ENCODE peak calls at places on chromosomes 11 and 22, in nine cellular contexts. One of them, this sample, is unnamed. For H3K9me3 and H3K4me1, the result is how much of the 10 kb centered on the place peaks cover.

GRCh38 chr11:617248-617911 is 1.6 kb upstream of the IRF7 start:
- DNase-seq in upper lobe of right lung: no peak
- DNase-seq in cardiac muscle cell: no peak
- DNase-seq in IMR-90: no peak
- DNase-seq in body of pancreas: no peak
- DNase-seq in vagina: no peak
- DNase-seq in CD8-positive, alpha-beta T cell: no peak
- DNase-seq in tibial artery: peak
- DNase-seq in MM.1S: no peak
- DNase-seq in this sample: no peak

GRCh38 chr11:111046291-111046690 is 199.2 kb upstream of the POU2AF2 start:
- DNase-seq in upper lobe of right lung: no peak
- DNase-seq in cardiac muscle cell: no peak
- DNase-seq in IMR-90: peak
- DNase-seq in body of pancreas: no peak
- DNase-seq in vagina: no peak
- DNase-seq in CD8-positive, alpha-beta T cell: no peak
- DNase-seq in tibial artery: no peak
- DNase-seq in MM.1S: no peak
- DNase-seq in this sample: no peak

GRCh38 chr11:90120191-90120590 is 14.3 kb upstream of the NAALAD2 start:
- DNase-seq in upper lobe of right lung: no peak
- DNase-seq in cardiac muscle cell: no peak
- DNase-seq in IMR-90: no peak
- DNase-seq in body of pancreas: no peak
- DNase-seq in vagina: no peak
- DNase-seq in CD8-positive, alpha-beta T cell: no peak
- DNase-seq in tibial artery: no peak
- DNase-seq in MM.1S: no peak
- DNase-seq in this sample: no peak

GRCh38 chr11:82403640-82404305 is 329.9 kb downstream of the FAM181B start:
- DNase-seq in upper lobe of right lung: no peak
- DNase-seq in cardiac muscle cell: no peak
- DNase-seq in IMR-90: no peak
- DNase-seq in body of pancreas: no peak
- DNase-seq in vagina: no peak
- DNase-seq in CD8-positive, alpha-beta T cell: no peak
- DNase-seq in tibial artery: no peak
- DNase-seq in MM.1S: no peak
- DNase-seq in this sample: no peak

GRCh38 chr11:114399903-114400221 is 449 bp downstream of the C11orf71 start:
- DNase-seq in upper lobe of right lung: peak
- DNase-seq in cardiac muscle cell: peak
- DNase-seq in IMR-90: no peak
- DNase-seq in body of pancreas: peak
- DNase-seq in vagina: no peak
- DNase-seq in CD8-positive, alpha-beta T cell: no peak
- DNase-seq in tibial artery: no peak
- DNase-seq in MM.1S: peak
- DNase-seq in this sample: peak

GRCh38 chr11:23570828-23571227 is 710.6 kb upstream of the CCDC179 start:
- DNase-seq in upper lobe of right lung: no peak
- DNase-seq in cardiac muscle cell: no peak
- DNase-seq in IMR-90: peak
- DNase-seq in body of pancreas: no peak
- DNase-seq in vagina: no peak
- DNase-seq in CD8-positive, alpha-beta T cell: no peak
- DNase-seq in tibial artery: no peak
- DNase-seq in MM.1S: no peak
- DNase-seq in this sample: no peak

GRCh38 chr11:870127-870413 is 27.4 kb downstream of the TSPAN4 start:
- DNase-seq in upper lobe of right lung: no peak
- DNase-seq in cardiac muscle cell: no peak
- DNase-seq in IMR-90: no peak
- DNase-seq in body of pancreas: no peak
- DNase-seq in vagina: no peak
- DNase-seq in CD8-positive, alpha-beta T cell: no peak
- DNase-seq in tibial artery: no peak
- DNase-seq in MM.1S: no peak
- DNase-seq in this sample: no peak

GRCh38 chr22:21826204-21826603 is 41.2 kb downstream of the MAPK1 start:
- DNase-seq in upper lobe of right lung: no peak
- DNase-seq in cardiac muscle cell: no peak
- DNase-seq in IMR-90: no peak
- DNase-seq in body of pancreas: no peak
- DNase-seq in vagina: no peak
- DNase-seq in CD8-positive, alpha-beta T cell: no peak
- DNase-seq in tibial artery: no peak
- DNase-seq in MM.1S: no peak
- DNase-seq in this sample: no peak

GRCh38 chr11:10631761-10632160 is 61.8 kb downstream of the IRAG1 start:
- DNase-seq in upper lobe of right lung: no peak
- DNase-seq in cardiac muscle cell: no peak
- DNase-seq in IMR-90: no peak
- DNase-seq in body of pancreas: no peak
- DNase-seq in vagina: peak
- DNase-seq in CD8-positive, alpha-beta T cell: no peak
- DNase-seq in tibial artery: no peak
- DNase-seq in MM.1S: no peak
- DNase-seq in this sample: no peak

GRCh38 chr11:59754494-59754858 is 700 bp upstream of the STX3 start:
- DNase-seq in upper lobe of right lung: no peak
- DNase-seq in cardiac muscle cell: peak
- DNase-seq in IMR-90: peak
- DNase-seq in body of pancreas: peak
- DNase-seq in vagina: no peak
- DNase-seq in CD8-positive, alpha-beta T cell: peak
- DNase-seq in tibial artery: no peak
- DNase-seq in MM.1S: peak
- DNase-seq in this sample: no peak

GRCh38 chr22:40236131-40236665 is 58.5 kb downstream of the TNRC6B start:
- DNase-seq in upper lobe of right lung: no peak
- DNase-seq in cardiac muscle cell: no peak
- DNase-seq in IMR-90: no peak
- DNase-seq in body of pancreas: no peak
- DNase-seq in vagina: no peak
- DNase-seq in CD8-positive, alpha-beta T cell: no peak
- DNase-seq in tibial artery: no peak
- DNase-seq in MM.1S: no peak
- DNase-seq in this sample: no peak

GRCh38 chr11:69052343-69053168 is 3.8 kb downstream of the TPCN2 start:
- DNase-seq in upper lobe of right lung: no peak
- DNase-seq in cardiac muscle cell: no peak
- DNase-seq in IMR-90: no peak
- DNase-seq in body of pancreas: no peak
- DNase-seq in vagina: no peak
- DNase-seq in CD8-positive, alpha-beta T cell: no peak
- DNase-seq in tibial artery: no peak
- DNase-seq in MM.1S: peak
- DNase-seq in this sample: no peak

GRCh38 chr22:43996170-43996980 is 27.7 kb upstream of the PARVB start:
- DNase-seq in upper lobe of right lung: peak
- DNase-seq in cardiac muscle cell: no peak
- DNase-seq in IMR-90: no peak
- DNase-seq in body of pancreas: no peak
- DNase-seq in vagina: no peak
- DNase-seq in CD8-positive, alpha-beta T cell: peak
- DNase-seq in tibial artery: peak
- DNase-seq in MM.1S: peak
- DNase-seq in this sample: no peak

GRCh38 chr11:6876914-6877313 is 489 bp downstream of the OR10A4 start:
- DNase-seq in upper lobe of right lung: no peak
- DNase-seq in cardiac muscle cell: no peak
- DNase-seq in IMR-90: no peak
- DNase-seq in body of pancreas: no peak
- DNase-seq in vagina: no peak
- DNase-seq in CD8-positive, alpha-beta T cell: no peak
- DNase-seq in tibial artery: no peak
- DNase-seq in MM.1S: peak
- DNase-seq in this sample: no peak

GRCh38 chr22:27308513-27308912 is 493.0 kb downstream of the MN1 start:
- DNase-seq in upper lobe of right lung: no peak
- DNase-seq in cardiac muscle cell: no peak
- DNase-seq in IMR-90: no peak
- DNase-seq in body of pancreas: no peak
- DNase-seq in vagina: no peak
- DNase-seq in CD8-positive, alpha-beta T cell: no peak
- DNase-seq in tibial artery: no peak
- DNase-seq in MM.1S: no peak
- DNase-seq in this sample: no peak
- H3K9me3 ChIP-seq in upper lobe of right lung: under half
- H3K9me3 ChIP-seq in cardiac muscle cell: under half
- H3K9me3 ChIP-seq in IMR-90: under half
- H3K9me3 ChIP-seq in body of pancreas: under half
- H3K9me3 ChIP-seq in vagina: under half
- H3K9me3 ChIP-seq in CD8-positive, alpha-beta T cell: under half
- H3K9me3 ChIP-seq in tibial artery: under half
- H3K9me3 ChIP-seq in MM.1S: under half
- H3K9me3 ChIP-seq in this sample: under half

GRCh38 chr11:122308286-122308685 is 192.3 kb upstream of the BLID start:
- DNase-seq in upper lobe of right lung: no peak
- DNase-seq in cardiac muscle cell: no peak
- DNase-seq in IMR-90: no peak
- DNase-seq in body of pancreas: no peak
- DNase-seq in vagina: no peak
- DNase-seq in CD8-positive, alpha-beta T cell: no peak
- DNase-seq in tibial artery: no peak
- DNase-seq in MM.1S: no peak
- DNase-seq in this sample: no peak
- H3K27ac ChIP-seq in upper lobe of right lung: no peak
- H3K27ac ChIP-seq in cardiac muscle cell: no peak
- H3K27ac ChIP-seq in IMR-90: no peak
- H3K27ac ChIP-seq in body of pancreas: no peak
- H3K27ac ChIP-seq in vagina: no peak
- H3K27ac ChIP-seq in CD8-positive, alpha-beta T cell: no peak
- H3K27ac ChIP-seq in tibial artery: no peak
- H3K27ac ChIP-seq in MM.1S: no peak
- H3K27ac ChIP-seq in this sample: no peak

GRCh38 chr22:37056246-37056645 is 4.7 kb downstream of the KCTD17 start:
- DNase-seq in upper lobe of right lung: no peak
- DNase-seq in cardiac muscle cell: no peak
- DNase-seq in IMR-90: no peak
- DNase-seq in body of pancreas: no peak
- DNase-seq in vagina: no peak
- DNase-seq in CD8-positive, alpha-beta T cell: no peak
- DNase-seq in tibial artery: no peak
- DNase-seq in MM.1S: no peak
- DNase-seq in this sample: no peak
- H3K4me1 ChIP-seq in upper lobe of right lung: under half
- H3K4me1 ChIP-seq in cardiac muscle cell: under half
- H3K4me1 ChIP-seq in IMR-90: under half
- H3K4me1 ChIP-seq in body of pancreas: under half
- H3K4me1 ChIP-seq in vagina: under half
- H3K4me1 ChIP-seq in CD8-positive, alpha-beta T cell: under half
- H3K4me1 ChIP-seq in tibial artery: under half
- H3K4me1 ChIP-seq in MM.1S: under half
- H3K4me1 ChIP-seq in this sample: under half

DNA sequence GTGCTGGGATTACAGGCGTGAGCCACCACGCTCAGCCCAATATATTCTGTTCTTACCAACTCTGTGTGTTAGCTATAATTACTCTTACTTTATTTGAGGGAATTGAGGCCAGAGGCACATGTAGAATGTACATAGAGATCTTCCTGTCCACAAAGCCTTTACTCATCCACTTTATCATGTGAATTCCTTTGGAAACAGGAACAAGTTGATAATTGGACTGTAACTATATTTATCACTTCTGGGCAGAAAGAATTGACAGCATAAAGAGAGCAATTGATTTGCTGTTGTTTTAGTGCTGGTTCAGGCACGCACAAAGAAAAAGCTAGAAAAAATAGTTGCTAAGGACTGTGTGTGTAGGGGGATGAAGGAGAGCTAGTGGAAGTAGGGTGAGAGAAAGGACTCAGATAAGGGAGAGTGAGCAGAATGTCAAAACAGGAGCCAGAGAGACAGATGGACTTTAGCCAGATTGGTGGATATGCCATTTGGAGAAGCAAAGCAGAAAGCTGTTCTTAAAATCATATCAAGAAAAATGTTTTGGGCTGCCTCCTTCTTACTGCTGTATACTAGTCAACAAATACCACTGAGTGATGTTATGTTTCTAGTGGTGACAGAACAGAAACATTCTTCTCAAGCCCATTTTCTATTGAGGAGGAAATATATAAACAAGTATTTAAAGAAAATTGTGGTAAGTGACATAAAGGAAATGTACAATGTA is 929.7 kb upstream of the CNTN5 start:
- DNase-seq in upper lobe of right lung: no peak
- DNase-seq in cardiac muscle cell: peak
- DNase-seq in IMR-90: no peak
- DNase-seq in body of pancreas: no peak
- DNase-seq in vagina: no peak
- DNase-seq in CD8-positive, alpha-beta T cell: no peak
- DNase-seq in tibial artery: no peak
- DNase-seq in MM.1S: no peak
- DNase-seq in this sample: no peak
- H3K9me3 ChIP-seq in upper lobe of right lung: under half
- H3K9me3 ChIP-seq in cardiac muscle cell: under half
- H3K9me3 ChIP-seq in IMR-90: under half
- H3K9me3 ChIP-seq in body of pancreas: under half
- H3K9me3 ChIP-seq in vagina: under half
- H3K9me3 ChIP-seq in CD8-positive, alpha-beta T cell: under half
- H3K9me3 ChIP-seq in tibial artery: under half
- H3K9me3 ChIP-seq in MM.1S: under half
- H3K9me3 ChIP-seq in this sample: under half

GRCh38 chr22:41249442-41249841 is 8.7 kb upstream of the CHADL start:
- DNase-seq in upper lobe of right lung: no peak
- DNase-seq in cardiac muscle cell: no peak
- DNase-seq in IMR-90: no peak
- DNase-seq in body of pancreas: no peak
- DNase-seq in vagina: no peak
- DNase-seq in CD8-positive, alpha-beta T cell: no peak
- DNase-seq in tibial artery: no peak
- DNase-seq in MM.1S: no peak
- DNase-seq in this sample: no peak
- H3K27ac ChIP-seq in upper lobe of right lung: no peak
- H3K27ac ChIP-seq in cardiac muscle cell: no peak
- H3K27ac ChIP-seq in IMR-90: no peak
- H3K27ac ChIP-seq in body of pancreas: no peak
- H3K27ac ChIP-seq in vagina: no peak
- H3K27ac ChIP-seq in CD8-positive, alpha-beta T cell: no peak
- H3K27ac ChIP-seq in tibial artery: no peak
- H3K27ac ChIP-seq in MM.1S: no peak
- H3K27ac ChIP-seq in this sample: no peak

DNA sequence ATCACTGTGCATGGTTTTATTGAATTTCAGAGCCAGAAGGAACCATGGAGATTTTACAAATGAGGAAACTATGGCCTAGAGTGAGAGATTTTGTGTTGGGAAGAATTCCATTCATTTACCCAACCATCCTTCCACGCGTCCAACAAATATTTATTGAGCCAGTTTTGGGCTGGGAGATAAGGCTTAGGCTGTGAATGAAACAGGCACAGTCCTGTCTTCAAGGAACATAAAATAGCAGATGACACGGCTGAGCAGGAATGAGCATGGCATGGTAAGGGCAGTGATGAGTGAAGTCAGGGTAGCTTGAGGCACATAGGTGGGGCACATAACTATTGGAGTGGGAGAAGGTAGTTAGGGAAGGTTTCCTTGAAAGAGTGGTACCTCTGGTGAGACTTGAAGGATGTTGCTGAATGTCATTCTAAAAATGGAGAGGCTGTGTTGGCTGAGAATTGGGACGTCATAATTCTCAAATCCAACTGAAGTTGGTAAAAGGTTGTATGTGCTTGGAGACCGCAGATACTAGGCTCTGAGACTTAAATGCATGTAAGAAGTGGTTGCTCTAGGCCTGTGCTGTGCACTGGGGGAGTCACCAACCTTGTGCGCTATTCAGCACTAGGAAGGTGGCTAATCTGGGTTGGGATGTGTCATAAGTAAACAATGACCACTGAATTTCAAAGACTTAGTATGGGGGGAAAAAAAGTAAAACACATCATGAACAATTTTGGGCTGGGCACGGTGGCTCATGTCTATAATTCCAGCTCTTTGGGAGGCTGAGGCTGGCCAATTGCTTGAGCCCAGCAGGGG is 51.8 kb downstream of the TEAD1 start:
- DNase-seq in upper lobe of right lung: no peak
- DNase-seq in cardiac muscle cell: no peak
- DNase-seq in IMR-90: peak
- DNase-seq in body of pancreas: no peak
- DNase-seq in vagina: no peak
- DNase-seq in CD8-positive, alpha-beta T cell: no peak
- DNase-seq in tibial artery: no peak
- DNase-seq in MM.1S: no peak
- DNase-seq in this sample: no peak
- H3K4me1 ChIP-seq in upper lobe of right lung: under half
- H3K4me1 ChIP-seq in cardiac muscle cell: under half
- H3K4me1 ChIP-seq in IMR-90: half or more
- H3K4me1 ChIP-seq in body of pancreas: under half
- H3K4me1 ChIP-seq in vagina: half or more
- H3K4me1 ChIP-seq in CD8-positive, alpha-beta T cell: under half
- H3K4me1 ChIP-seq in tibial artery: under half
- H3K4me1 ChIP-seq in MM.1S: under half
- H3K4me1 ChIP-seq in this sample: half or more